ENCODE peak calls at places on chromosomes 6 and 20, in nine cellular contexts. A is GM23338, L is hepatocyte, V is AG04450, O is lower lobe of right lung, W is left ventricle myocardium inferior, C is choroid plexus epithelial cell, Q is right atrium auricular region, F is fibroblast of pulmonary artery. N is an unnamed sample.

GRCh38 chr20:18225652-18226051 is 62.7 kb upstream of the ZNF133 start:
- DNase-seq in A (no peak), L (no peak), V (no peak), O (no peak), W (no peak), C (peak; percentile 29), Q (no peak), F (peak; percentile 43), N (no peak)

GRCh38 chr20:63661108-63661507 is 3.0 kb downstream of the RTEL1 start:
- DNase-seq in A (no peak), L (no peak), V (no peak), O (no peak), W (no peak), C (no peak), Q (no peak), F (no peak), N (no peak)

GRCh38 chr6:28802417-28803336 is 121.1 kb downstream of the TRIM27 start:
- DNase-seq in A (peak; percentile 68), L (no peak), V (no peak), O (no peak), W (no peak), C (peak; percentile 46), Q (no peak), F (no peak), N (no peak)

GRCh38 chr20:21102691-21103311 is 3.4 kb downstream of the LINC00237 start:
- DNase-seq in A (peak; percentile 81), L (peak; percentile 38), V (no peak), O (peak; percentile 66), W (peak; percentile 40), C (no peak), Q (no peak), F (peak; percentile 7), N (no peak)

GRCh38 chr20:36951977-36952738 is 650 bp upstream of the SAMHD1 start:
- DNase-seq in A (no peak), L (no peak), V (no peak), O (no peak), W (no peak), C (no peak), Q (no peak), F (no peak), N (no peak)

GRCh38 chr20:45336530-45337366 is 11.5 kb downstream of the SDC4 start:
- DNase-seq in A (no peak), L (peak; percentile 78), V (peak; percentile 68), O (no peak), W (no peak), C (peak; percentile 73), Q (peak; percentile 76), F (peak; percentile 71), N (no peak)

GRCh38 chr20:1423625-1424106 is 30.8 kb upstream of the FKBP1A start:
- DNase-seq in A (peak; percentile 98), L (peak; percentile 84), V (no peak), O (peak; percentile 53), W (no peak), C (peak; percentile 90), Q (no peak), F (peak; percentile 79), N (peak; percentile 49)

GRCh38 chr20:51400051-51400926 is 142.2 kb downstream of the NFATC2 start:
- DNase-seq in A (no peak), L (no peak), V (no peak), O (no peak), W (no peak), C (peak; percentile 22), Q (no peak), F (no peak), N (no peak)

GRCh38 chr6:115612796-115613479 is 447.8 kb downstream of the FRK start:
- DNase-seq in A (no peak), L (no peak), V (no peak), O (no peak), W (no peak), C (no peak), Q (no peak), F (no peak), N (no peak)

GRCh38 chr20:52172392-52173047 is 19.1 kb downstream of the ZFP64 start:
- DNase-seq in A (no peak), L (no peak), V (no peak), O (no peak), W (no peak), C (no peak), Q (no peak), F (no peak), N (no peak)

GRCh38 chr20:25300496-25301170 is 52.7 kb downstream of the PYGB start:
- DNase-seq in A (peak; percentile 23), L (no peak), V (no peak), O (no peak), W (no peak), C (peak; percentile 66), Q (no peak), F (no peak), N (no peak)

GRCh38 chr20:45402946-45403345 is 5.1 kb upstream of the DBNDD2 start:
- DNase-seq in A (no peak), L (no peak), V (no peak), O (no peak), W (no peak), C (peak; percentile 83), Q (no peak), F (peak; percentile 44), N (no peak)

GRCh38 chr6:21893778-21894177 is 300.2 kb downstream of the SOX4 start:
- DNase-seq in A (no peak), L (no peak), V (no peak), O (no peak), W (no peak), C (no peak), Q (no peak), F (no peak), N (no peak)

GRCh38 chr6:41536884-41537347 is 9.3 kb upstream of the FOXP4 start:
- DNase-seq in A (no peak), L (peak; percentile 41), V (no peak), O (peak; percentile 75), W (no peak), C (no peak), Q (no peak), F (peak; percentile 42), N (peak; percentile 85)

GRCh38 chr6:149990672-149991402 is 27.1 kb downstream of the ULBP1 start:
- DNase-seq in A (peak; percentile 55), L (peak; percentile 23), V (no peak), O (no peak), W (no peak), C (no peak), Q (no peak), F (no peak), N (no peak)

GRCh38 chr20:16759161-16759523 is 11.0 kb downstream of the OTOR start:
- DNase-seq in A (no peak), L (no peak), V (no peak), O (no peak), W (no peak), C (no peak), Q (no peak), F (peak; percentile 4), N (no peak)

DNA sequence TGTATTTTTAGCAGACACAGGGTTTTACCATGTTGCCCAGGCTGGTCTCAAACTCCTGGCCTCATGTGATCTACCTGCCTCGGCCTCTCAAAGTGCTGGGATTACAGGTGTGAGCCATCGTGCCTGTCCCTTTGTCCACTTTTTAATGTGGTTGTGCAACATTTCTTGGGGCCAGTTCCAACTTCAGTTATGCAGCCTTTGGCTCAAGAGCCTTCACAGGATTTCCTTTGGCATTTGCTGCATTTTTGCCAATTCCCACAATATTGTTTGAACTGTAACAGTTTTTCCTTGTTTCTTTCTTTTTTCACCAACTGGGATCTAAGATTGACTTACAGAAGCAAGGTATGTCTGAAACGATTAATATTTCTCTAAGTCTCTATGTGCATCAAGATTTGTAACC is 63.6 kb downstream of the EDN1 start:
- DNase-seq in A (no peak), L (no peak), V (no peak), O (no peak), W (no peak), C (peak; percentile 55), Q (no peak), F (peak; percentile 71), N (no peak)
- H3K4me3 ChIP-seq in A (no peak overlapping the region), L (no peak overlapping the region), V (no peak overlapping the region), O (no peak overlapping the region), W (no peak overlapping the region), C (no peak overlapping the region), Q (no peak overlapping the region), F (no peak overlapping the region), N (no peak overlapping the region)

DNA sequence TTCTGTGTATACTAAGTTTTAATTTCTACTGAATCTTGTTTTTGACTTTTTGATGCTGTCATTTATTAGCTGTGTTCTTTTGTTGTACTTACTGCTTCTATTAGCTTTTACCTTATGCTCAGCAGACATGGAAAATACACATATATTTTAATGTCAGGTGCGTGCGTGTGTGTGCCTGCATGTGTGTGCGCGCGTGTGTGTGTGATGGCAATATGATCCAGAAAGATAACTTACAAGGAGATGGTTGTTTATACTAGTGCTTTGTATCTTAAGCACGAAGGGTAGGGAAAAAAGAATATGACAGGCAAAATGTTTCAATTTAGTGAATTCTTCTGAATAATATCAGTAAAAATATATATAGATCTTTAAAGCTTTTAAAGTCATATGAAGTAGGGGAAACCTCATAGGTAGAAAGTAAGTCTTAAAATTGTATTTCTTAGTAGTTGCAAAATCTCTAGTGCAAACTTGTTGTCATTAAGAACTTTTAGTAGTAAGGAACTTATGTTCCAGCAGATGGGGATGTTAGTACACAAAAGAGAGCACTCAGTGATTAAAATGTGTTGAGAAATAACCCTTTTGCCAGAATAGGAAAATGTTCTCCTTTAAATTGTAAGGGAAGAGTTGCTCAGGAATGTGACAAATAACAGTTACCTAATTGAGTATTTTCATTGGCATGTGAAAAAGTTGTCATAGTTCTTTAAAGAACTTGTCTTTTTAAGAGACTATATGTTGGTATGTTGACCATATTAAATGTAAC is 13.2 kb downstream of the QKI start:
- DNase-seq in A (peak; percentile 63), L (peak; percentile 53), V (peak; percentile 44), O (no peak), W (no peak), C (peak; percentile 92), Q (no peak), F (peak; percentile 91), N (peak; percentile 80)
- TF ChIP-seq CTCF in A (peak; percentile 43), L (peak; percentile 58), V (peak; percentile 48), O (peak; percentile 51), W (peak; percentile 52), C (peak; percentile 50), Q (peak; percentile 18), F (peak; percentile 47), N (peak; percentile 50)

DNA sequence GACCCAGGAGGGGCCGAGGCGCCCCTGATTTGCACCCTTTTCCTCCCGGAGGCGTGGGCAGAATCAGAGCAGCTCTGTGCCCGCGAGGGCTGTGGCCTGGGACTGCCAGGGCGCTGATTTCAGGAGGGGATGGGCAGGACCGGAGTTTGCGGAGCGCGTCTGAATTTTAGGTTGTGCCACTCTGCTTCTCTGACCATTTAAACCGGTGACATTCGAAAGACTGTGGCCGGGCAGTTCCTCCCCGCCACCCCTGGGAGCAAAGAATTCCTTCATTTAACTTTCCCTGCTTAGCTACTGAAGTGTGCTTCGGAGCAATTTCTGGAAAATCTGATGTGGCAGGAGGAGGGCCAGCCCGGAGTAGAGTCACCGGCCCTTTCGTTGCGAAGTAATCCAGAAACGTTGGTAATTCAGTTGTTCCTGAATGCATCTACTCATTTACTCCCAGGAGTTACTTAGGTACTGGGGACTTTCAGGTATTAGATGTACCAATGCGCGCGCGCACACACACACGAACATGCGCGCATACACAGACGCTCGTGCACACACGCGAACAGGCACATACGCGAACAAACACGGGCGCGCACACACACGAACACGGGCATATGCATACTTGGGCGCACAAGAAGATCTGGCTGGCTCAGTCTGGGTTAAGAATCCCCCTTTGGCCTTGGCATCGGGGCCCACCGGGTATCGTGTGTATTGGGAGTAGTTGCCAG is 576 bp downstream of the CCDC170 start:
- DNase-seq in A (peak; percentile 57), L (peak; percentile 60), V (no peak), O (peak; percentile 77), W (peak; percentile 45), C (peak; percentile 51), Q (no peak), F (no peak), N (no peak)
- H3K4me3 ChIP-seq in A (peak overlapping the region; percentile 88), L (peak overlapping the region; percentile 86), V (peak overlapping the region; percentile 67), O (peak overlapping the region; percentile 65), W (peak overlapping the region; percentile 77), C (peak overlapping the region; percentile 67), Q (peak overlapping the region; percentile 67), F (peak overlapping the region; percentile 60), N (peak overlapping the region; percentile 25)

GRCh38 chr6:90611543-90611864 is 24.6 kb upstream of the MAP3K7 start:
- DNase-seq in A (no peak), L (no peak), V (no peak), O (no peak), W (no peak), C (no peak), Q (no peak), F (peak; percentile 32), N (no peak)
- TF ChIP-seq CTCF in A (no peak), L (no peak), V (no peak), O (no peak), W (peak; percentile 35), C (peak; percentile 18), Q (no peak), F (peak; percentile 9), N (no peak)